ENCODE peak calls at places on chromosomes 3 and 15, in eight cellular contexts. M, X, L, F, G, U, T and V are unnamed samples.

GRCh38 chr15:91291673-91292072 is 191.6 kb downstream of the SV2B start:
- DNase-seq in M (peak), X (no peak), L (no peak), F (no peak), G (no peak), U (peak), T (no peak), V (no peak)

GRCh38 chr3:46612324-46612723 is at the start of gene FAM240A:
- DNase-seq in M (peak), X (no peak), L (no peak), F (no peak), G (no peak), U (no peak), T (no peak), V (no peak)

GRCh38 chr3:88876724-88877123 is 230.7 kb upstream of the EPHA3 start:
- DNase-seq in M (no peak), X (no peak), L (no peak), F (no peak), G (no peak), U (no peak), T (no peak), V (no peak)

GRCh38 chr3:161148832-161149475 is 43.8 kb upstream of the B3GALNT1 start:
- DNase-seq in M (no peak), X (no peak), L (no peak), F (no peak), G (no peak), U (no peak), T (no peak), V (no peak)

GRCh38 chr3:71050521-71051258 is 532.8 kb downstream of the FOXP1 start:
- DNase-seq in M (peak), X (no peak), L (no peak), F (no peak), G (peak), U (no peak), T (no peak), V (no peak)

GRCh38 chr3:90031121-90031520 is 923.7 kb downstream of the EPHA3 start:
- DNase-seq in M (no peak), X (no peak), L (no peak), F (no peak), G (no peak), U (no peak), T (no peak), V (no peak)

GRCh38 chr3:188946837-188947236 is 224.9 kb upstream of the TPRG1 start:
- DNase-seq in M (peak), X (no peak), L (no peak), F (no peak), G (no peak), U (no peak), T (no peak), V (no peak)

GRCh38 chr15:27730878-27731277 is 368.2 kb downstream of the OCA2 start:
- DNase-seq in M (no peak), X (no peak), L (no peak), F (no peak), G (no peak), U (no peak), T (no peak), V (no peak)

GRCh38 chr15:34365073-34365825 is 1.7 kb downstream of the LPCAT4 start:
- DNase-seq in M (no peak), X (peak), L (no peak), F (no peak), G (no peak), U (no peak), T (no peak), V (no peak)

GRCh38 chr3:15206662-15207576 is 873 bp downstream of the CAPN7 start:
- DNase-seq in M (no peak), X (no peak), L (peak), F (peak), G (no peak), U (peak), T (peak), V (peak)

GRCh38 chr3:166447513-166447912 is 610.3 kb upstream of the BCHE start:
- DNase-seq in M (no peak), X (no peak), L (no peak), F (no peak), G (no peak), U (no peak), T (no peak), V (no peak)

GRCh38 chr3:14130230-14130629 is 5.4 kb downstream of the TMEM43 start:
- DNase-seq in M (no peak), X (no peak), L (no peak), F (no peak), G (no peak), U (no peak), T (no peak), V (no peak)

GRCh38 chr3:30924763-30925162 is 30.3 kb upstream of the GADL1 start:
- DNase-seq in M (no peak), X (no peak), L (no peak), F (no peak), G (no peak), U (no peak), T (no peak), V (no peak)

GRCh38 chr3:77772459-77772858 is 732.6 kb downstream of the ROBO2 start:
- DNase-seq in M (no peak), X (no peak), L (no peak), F (no peak), G (no peak), U (no peak), T (no peak), V (no peak)

GRCh38 chr3:32865364-32865763 is 47.6 kb downstream of the TRIM71 start:
- DNase-seq in M (no peak), X (no peak), L (no peak), F (no peak), G (no peak), U (no peak), T (no peak), V (no peak)

GRCh38 chr3:69292959-69293574 is 92.8 kb downstream of the FRMD4B start:
- DNase-seq in M (no peak), X (no peak), L (no peak), F (no peak), G (no peak), U (no peak), T (no peak), V (no peak)

GRCh38 chr3:69082805-69083204 is 1.9 kb upstream of the ARL6IP5 start:
- DNase-seq in M (no peak), X (no peak), L (peak), F (peak), G (peak), U (no peak), T (no peak), V (no peak)

GRCh38 chr3:124174463-124174862 is 182.5 kb upstream of the ROPN1 start:
- DNase-seq in M (no peak), X (no peak), L (no peak), F (peak), G (no peak), U (no peak), T (no peak), V (no peak)

GRCh38 chr3:65479967-65480366 is 558.8 kb downstream of the MAGI1 start:
- DNase-seq in M (no peak), X (no peak), L (no peak), F (no peak), G (no peak), U (no peak), T (no peak), V (no peak)

GRCh38 chr15:89442671-89443307 is 53.6 kb downstream of the RHCG start:
- DNase-seq in M (no peak), X (peak), L (peak), F (peak), G (no peak), U (peak), T (no peak), V (no peak)

GRCh38 chr3:192444096-192444790 is 283.1 kb downstream of the FGF12 start:
- DNase-seq in M (no peak), X (peak), L (peak), F (peak), G (peak), U (peak), T (peak), V (peak)

GRCh38 chr3:184176377-184177330 is 2.0 kb downstream of the AP2M1 start:
- DNase-seq in M (no peak), X (peak), L (no peak), F (peak), G (no peak), U (peak), T (peak), V (peak)

GRCh38 chr15:83365370-83365938 is 81.0 kb upstream of the BNC1 start:
- DNase-seq in M (no peak), X (peak), L (no peak), F (no peak), G (no peak), U (peak), T (no peak), V (peak)
- H3K27ac ChIP-seq in M (no peak), X (no peak), L (no peak), F (no peak), G (no peak), U (no peak), T (peak), V (no peak)

GRCh38 chr3:150740733-150741496 is 22.1 kb downstream of the SIAH2 start:
- DNase-seq in M (no peak), X (no peak), L (no peak), F (no peak), G (no peak), U (no peak), T (no peak), V (no peak)
- H3K27ac ChIP-seq in M (no peak), X (no peak), L (no peak), F (no peak), G (no peak), U (no peak), T (no peak), V (no peak)

DNA sequence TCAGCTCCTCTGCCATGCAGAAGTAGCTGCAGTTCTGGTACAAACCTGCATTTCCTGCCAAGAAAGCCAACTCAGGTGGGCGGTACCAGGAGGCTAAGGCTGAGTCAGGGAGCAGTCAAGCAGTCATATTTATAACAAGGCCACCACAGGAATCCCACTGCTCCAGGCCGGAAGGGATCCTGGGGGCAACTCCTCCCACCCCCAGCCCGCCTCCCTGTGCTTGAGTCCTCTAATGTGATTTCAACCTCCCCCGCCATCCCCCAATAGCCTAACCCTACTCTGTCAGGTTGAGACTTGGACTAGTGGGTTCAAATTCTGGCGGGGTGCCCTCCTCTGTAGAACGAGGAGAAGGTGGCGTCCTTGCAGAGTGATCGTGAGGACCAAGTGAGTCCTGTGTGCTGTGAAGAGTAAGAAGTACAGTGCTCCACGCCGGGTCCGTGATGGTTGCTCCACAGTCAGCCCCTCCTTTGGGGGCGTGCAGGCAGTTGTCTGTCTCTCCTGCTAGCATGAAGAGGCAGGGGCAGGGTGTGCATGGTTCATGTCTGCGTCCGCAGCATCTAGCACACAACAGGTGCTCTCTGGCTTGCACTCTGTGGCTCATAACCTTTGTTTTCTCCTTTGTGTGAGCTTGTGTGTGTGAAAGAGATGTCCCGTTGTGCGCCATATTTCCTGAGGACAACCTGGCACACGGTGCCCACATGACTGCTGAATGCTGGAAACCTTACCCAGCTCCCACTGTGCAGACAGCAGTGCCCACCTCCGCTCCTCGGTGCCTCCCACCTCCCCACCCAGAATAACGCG is 78.3 kb downstream of the SMAD6 start:
- DNase-seq in M (no peak), X (no peak), L (no peak), F (peak), G (no peak), U (no peak), T (peak), V (no peak)
- H3K27ac ChIP-seq in M (no peak), X (no peak), L (peak), F (no peak), G (no peak), U (no peak), T (no peak), V (no peak)

GRCh38 chr3:37973250-37974054 is 17.1 kb upstream of the VILL start:
- DNase-seq in M (no peak), X (no peak), L (no peak), F (no peak), G (no peak), U (no peak), T (peak), V (no peak)

GRCh38 chr3:37968784-37969600 is 21.6 kb upstream of the VILL start:
- DNase-seq in M (no peak), X (no peak), L (no peak), F (no peak), G (no peak), U (no peak), T (no peak), V (no peak)

GRCh38 chr3:37969601-37970100 is 20.9 kb upstream of the VILL start:
- DNase-seq in M (no peak), X (no peak), L (no peak), F (no peak), G (no peak), U (peak), T (no peak), V (no peak)

GRCh38 chr3:37970802-37971201 is 19.8 kb upstream of the VILL start:
- DNase-seq in M (no peak), X (no peak), L (no peak), F (no peak), G (no peak), U (no peak), T (no peak), V (no peak)

GRCh38 chr3:37971467-37971866 is 19.1 kb upstream of the VILL start:
- DNase-seq in M (no peak), X (no peak), L (no peak), F (no peak), G (no peak), U (no peak), T (no peak), V (no peak)
- H3K27ac ChIP-seq in M (no peak), X (no peak), L (no peak), F (no peak), G (no peak), U (no peak), T (no peak), V (no peak)

GRCh38 chr15:76468722-76469121 is 132.1 kb downstream of the ISL2 start:
- DNase-seq in M (no peak), X (no peak), L (no peak), F (no peak), G (no peak), U (no peak), T (no peak), V (no peak)

GRCh38 chr15:76467136-76467535 is 130.6 kb downstream of the ISL2 start:
- DNase-seq in M (no peak), X (no peak), L (no peak), F (no peak), G (no peak), U (no peak), T (no peak), V (no peak)

GRCh38 chr15:76460871-76461270 is 124.3 kb downstream of the ISL2 start:
- DNase-seq in M (no peak), X (no peak), L (no peak), F (no peak), G (no peak), U (no peak), T (no peak), V (no peak)

GRCh38 chr15:76470691-76471090 is 134.1 kb downstream of the ISL2 start:
- DNase-seq in M (no peak), X (no peak), L (no peak), F (no peak), G (no peak), U (no peak), T (no peak), V (no peak)

DNA sequence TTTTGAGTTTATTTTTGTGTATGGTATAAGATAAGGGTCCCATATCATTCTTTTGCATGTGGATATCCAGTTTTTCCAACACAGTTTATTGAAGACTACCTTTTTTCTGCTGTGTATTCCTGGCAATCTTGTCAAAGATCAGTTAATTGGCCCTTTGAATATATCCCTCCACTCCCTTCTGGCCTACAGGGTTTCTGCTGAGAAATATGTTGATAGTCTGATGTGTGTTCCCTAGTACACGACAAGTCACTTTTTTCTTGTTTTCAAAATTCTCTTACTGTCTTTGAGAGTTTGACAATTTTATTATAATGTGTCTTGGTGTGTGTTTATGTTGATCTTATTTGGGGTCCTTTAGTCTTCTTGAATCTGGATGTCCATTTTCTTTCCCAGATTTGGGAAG is 129.2 kb downstream of the ISL2 start:
- DNase-seq in M (no peak), X (no peak), L (no peak), F (no peak), G (no peak), U (no peak), T (no peak), V (no peak)
- H3K27ac ChIP-seq in M (no peak), X (no peak), L (no peak), F (no peak), G (no peak), U (no peak), T (no peak), V (no peak)

DNA sequence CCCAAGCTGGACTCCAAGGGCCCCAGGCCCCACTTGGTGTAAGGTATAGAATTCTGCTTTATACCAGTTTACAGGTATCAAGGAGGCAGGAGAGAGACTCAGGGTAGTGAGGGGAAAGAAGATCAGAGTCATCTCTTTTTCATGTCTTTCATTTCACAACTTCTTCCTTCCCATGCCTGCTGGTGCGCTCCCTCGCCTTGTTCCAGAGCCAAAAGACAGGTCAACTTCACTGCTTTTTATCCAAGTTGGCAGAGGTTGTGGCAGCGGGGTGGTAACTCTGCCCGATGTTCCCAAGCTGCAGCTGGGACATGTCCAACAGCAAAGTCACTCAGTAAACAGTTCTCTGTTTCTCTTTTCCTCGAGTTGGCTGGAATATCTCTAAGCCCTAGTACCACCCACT is 86.3 kb upstream of the TCF12 start:
- DNase-seq in M (no peak), X (no peak), L (no peak), F (peak), G (no peak), U (no peak), T (peak), V (no peak)
- H3K27ac ChIP-seq in M (peak), X (no peak), L (no peak), F (no peak), G (no peak), U (no peak), T (peak), V (no peak)